ENCODE peak calls at places on chromosome 12, in seven cellular contexts. M, I, T, L, J, Q and O are unnamed samples.

GRCh38 chr12:108166505-108166904 is 37.4 kb downstream of the WSCD2 start:
- DNase-seq in M (no peak), L (no peak), Q (no peak), J (no peak), I (no peak), T (no peak), O (no peak)

GRCh38 chr12:46908236-46908935 is 82.6 kb upstream of the SLC38A4 start:
- DNase-seq in Q (no peak), J (no peak), L (no peak), T (no peak), M (no peak), I (no peak), O (no peak)

GRCh38 chr12:124523071-124523470 is 44.3 kb downstream of the NCOR2 start:
- DNase-seq in J (no peak), Q (no peak), M (no peak), T (peak; percentile 71), I (no peak), L (no peak), O (no peak)

GRCh38 chr12:51593539-51593938 is 2.5 kb downstream of the SCN8A start:
- DNase-seq in M (no peak), Q (no peak), J (peak; percentile 27), L (peak; percentile 76), T (no peak), I (peak; percentile 74), O (no peak)

GRCh38 chr12:115979351-115979750 is 298.1 kb downstream of the MED13L start:
- DNase-seq in M (no peak), L (no peak), I (no peak), Q (no peak), J (no peak), T (no peak), O (no peak)

GRCh38 chr12:19440019-19440858 is 947 bp downstream of the AEBP2 start:
- DNase-seq in J (peak; percentile 78), T (peak; percentile 77), I (peak; percentile 77), L (peak; percentile 87), Q (no peak), M (no peak), O (peak; percentile 69)

GRCh38 chr12:29640589-29641345 is 143.0 kb downstream of the TMTC1 start:
- DNase-seq in J (no peak), I (peak; percentile 74), L (peak; percentile 97), M (no peak), T (no peak), Q (no peak), O (no peak)

GRCh38 chr12:109759595-109759994 is 46.0 kb downstream of the FAM222A start:
- DNase-seq in T (no peak), J (no peak), M (no peak), I (no peak), L (peak; percentile 46), Q (no peak), O (no peak)

GRCh38 chr12:109818900-109819500 is 14.2 kb downstream of the TRPV4 start:
- DNase-seq in M (no peak), L (no peak), T (no peak), J (no peak), I (no peak), Q (peak; percentile 68), O (no peak)

GRCh38 chr12:102119674-102120563 is at the start of the genes NUP37 and PARPBP:
- DNase-seq in T (peak; percentile 91), L (peak; percentile 99), I (peak; percentile 93), M (peak; percentile 86), J (peak; percentile 95), Q (no peak), O (peak; percentile 87)
- TF ChIP-seq CTCF in T (peak; percentile 6), L (no peak), I (no peak), M (no peak), J (peak; percentile 7), Q (peak; percentile 27), O (no peak)

GRCh38 chr12:57430117-57430930 is 519 bp downstream of the R3HDM2 start:
- DNase-seq in I (no peak), J (no peak), Q (no peak), M (no peak), T (peak; percentile 78), L (peak; percentile 90), O (peak; percentile 41)

GRCh38 chr12:57433370-57433769 is 1.2 kb upstream of the INHBC start:
- DNase-seq in L (peak; percentile 6), J (no peak), I (no peak), M (no peak), T (no peak), Q (no peak), O (no peak)

GRCh38 chr12:57428965-57429364 is 1.9 kb downstream of the R3HDM2 start:
- DNase-seq in T (no peak), I (no peak), J (no peak), L (peak; percentile 43), Q (no peak), M (no peak), O (no peak)

GRCh38 chr12:57429473-57430116 is 1.2 kb downstream of the R3HDM2 start:
- DNase-seq in L (peak; percentile 47), Q (no peak), J (peak; percentile 13), M (no peak), I (no peak), T (no peak), O (no peak)

GRCh38 chr12:57430931-57431566 is at the start of gene R3HDM2:
- DNase-seq in L (peak; percentile 99), M (peak; percentile 93), I (peak; percentile 98), Q (no peak), T (peak; percentile 97), J (peak; percentile 98), O (peak; percentile 98)
- TF ChIP-seq CTCF in L (no peak), M (no peak), I (no peak), Q (no peak), T (no peak), J (no peak), O (no peak)

GRCh38 chr12:74259199-74259598 is 278.4 kb upstream of the ATXN7L3B start:
- DNase-seq in M (no peak), Q (no peak), I (no peak), J (no peak), L (no peak), T (no peak), O (no peak)

DNA sequence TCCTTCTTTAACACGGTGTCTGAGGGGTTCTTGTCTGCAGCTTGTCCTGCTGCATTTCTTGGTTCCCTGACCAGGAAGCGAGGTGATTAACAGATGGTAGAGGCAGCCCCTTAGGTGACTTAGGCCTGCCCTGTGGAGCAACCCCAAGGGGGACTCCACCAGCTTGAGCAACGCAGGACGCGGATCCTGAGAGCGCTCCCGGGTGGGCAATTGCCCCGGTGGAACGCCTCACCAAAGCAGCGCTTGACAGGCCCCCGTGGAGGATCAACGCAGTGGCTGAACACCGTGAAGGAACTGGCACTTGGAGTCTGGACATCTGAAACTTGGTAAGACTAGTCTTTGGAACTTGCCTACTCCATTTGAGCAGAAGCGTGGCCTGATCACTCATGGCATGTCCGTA is 272.9 kb upstream of the ATXN7L3B start:
- DNase-seq in Q (no peak), J (no peak), M (no peak), L (no peak), T (no peak), I (no peak), O (no peak)
- TF ChIP-seq CTCF in Q (no peak), J (no peak), M (no peak), L (no peak), T (no peak), I (no peak), O (no peak)

DNA sequence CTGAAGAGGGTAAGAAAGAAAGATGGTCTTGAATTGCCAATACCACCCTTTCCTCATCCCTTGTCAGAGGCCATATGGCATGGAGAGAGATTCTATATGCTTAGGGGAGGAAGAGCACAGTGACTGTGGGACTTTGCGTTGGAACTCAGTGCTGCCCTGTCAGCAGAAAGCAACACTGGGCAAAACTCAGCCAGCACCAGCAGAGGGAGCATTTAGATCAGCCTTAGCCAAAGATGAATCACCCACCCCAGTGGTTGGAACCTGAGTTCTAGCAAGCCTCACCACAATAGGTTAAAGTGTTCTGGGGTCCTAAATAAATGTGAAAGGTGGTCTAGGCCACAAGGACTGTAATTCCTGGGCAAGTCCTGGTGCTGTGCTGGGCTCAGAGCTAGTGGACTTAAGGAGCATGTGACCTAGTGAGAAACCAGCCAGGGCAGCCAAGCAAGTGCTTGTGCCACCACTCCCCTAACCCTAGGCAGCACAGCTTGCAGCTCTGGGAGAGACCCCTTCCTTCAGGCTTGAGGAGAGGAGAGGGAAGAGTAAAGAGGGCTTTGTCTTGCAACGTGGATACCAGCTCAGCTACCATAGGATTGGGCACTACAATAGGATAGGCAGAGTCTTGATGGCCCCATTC is 11.4 kb upstream of the BCAT1 start:
- DNase-seq in Q (no peak), L (peak; percentile 93), M (no peak), I (peak; percentile 50), J (peak; percentile 73), T (no peak), O (no peak)
- TF ChIP-seq CTCF in Q (peak; percentile 84), L (peak; percentile 99), M (no peak), I (peak; percentile 53), J (peak; percentile 66), T (no peak), O (peak; percentile 58)

GRCh38 chr12:104653730-104654328 is 197.1 kb downstream of the CHST11 start:
- DNase-seq in M (no peak), T (no peak), L (peak; percentile 87), J (peak; percentile 51), Q (no peak), I (no peak), O (peak; percentile 25)
- TF ChIP-seq CTCF in M (no peak), T (no peak), L (peak; percentile 75), J (peak; percentile 50), Q (peak; percentile 25), I (no peak), O (peak; percentile 44)

GRCh38 chr12:6829532-6830220 is 1.5 kb downstream of the P3H3 start:
- DNase-seq in M (no peak), I (no peak), L (no peak), J (no peak), T (no peak), Q (no peak), O (no peak)
- TF ChIP-seq CTCF in M (no peak), I (peak; percentile 24), L (peak; percentile 72), J (no peak), T (no peak), Q (peak; percentile 41), O (no peak)